ENCODE peak calls at places on chromosomes 11 and 22, in four cellular contexts. P, O, I and H are unnamed samples.

GRCh38 chr11:86790073-86790727 is 10.1 kb upstream of the PRSS23 start:
- DNase-seq in I (no peak), O (no peak), P (no peak), H (no peak)

GRCh38 chr22:49964136-49964492 is 3.5 kb downstream of the PIM3 start:
- DNase-seq in P (peak; percentile 9), O (no peak), I (peak; percentile 26), H (no peak)

GRCh38 chr11:74116719-74117118 is 54.1 kb downstream of the C2CD3 start:
- DNase-seq in I (no peak), O (no peak), P (no peak), H (no peak)

GRCh38 chr11:118180300-118180703 is 3.9 kb upstream of the SCN2B start:
- DNase-seq in O (no peak), P (peak; percentile 26), I (no peak), H (peak; percentile 74)

GRCh38 chr11:35943761-35944502 is at the start of gene LDLRAD3:
- DNase-seq in O (peak; percentile 72), P (peak; percentile 69), I (peak; percentile 70), H (peak; percentile 64)

GRCh38 chr22:35072939-35073338 is 7.0 kb downstream of the ISX start:
- DNase-seq in I (no peak), O (no peak), P (no peak), H (no peak)

GRCh38 chr22:26479043-26479791 is 4.4 kb downstream of the HPS4 start:
- DNase-seq in P (no peak), I (no peak), O (no peak), H (no peak)

GRCh38 chr11:106961048-106961447 is 57.2 kb downstream of the GUCY1A2 start:
- DNase-seq in I (no peak), O (no peak), P (no peak), H (peak; percentile 19)

GRCh38 chr22:29587938-29588699 is 7.2 kb upstream of the NIPSNAP1 start:
- DNase-seq in P (no peak), O (peak; percentile 42), I (no peak), H (peak; percentile 15)

GRCh38 chr11:120310875-120311274 is 14.2 kb upstream of the TLCD5 start:
- DNase-seq in P (peak; percentile 55), O (no peak), I (no peak), H (no peak)

GRCh38 chr22:47337161-47337621 is 574.7 kb downstream of the TBC1D22A start:
- DNase-seq in O (peak; percentile 18), I (no peak), P (peak; percentile 14), H (no peak)

GRCh38 chr22:20918663-20919220 is 1.5 kb downstream of the CRKL start:
- DNase-seq in I (no peak), P (no peak), O (no peak), H (no peak)

GRCh38 chr11:134537296-134537695 is 125.3 kb upstream of the B3GAT1 start:
- DNase-seq in P (no peak), O (no peak), I (no peak), H (peak; percentile 70)

GRCh38 chr11:61700221-61700620 is 20.0 kb downstream of the DAGLA start:
- DNase-seq in I (peak; percentile 83), P (peak; percentile 87), O (no peak), H (no peak)

GRCh38 chr11:116230453-116230852 is 542.3 kb downstream of the BUD13 start:
- DNase-seq in I (no peak), O (no peak), P (no peak), H (no peak)

GRCh38 chr11:97610854-97611253 is 1221.0 kb downstream of the JRKL start:
- DNase-seq in O (no peak), P (no peak), I (no peak), H (no peak)

DNA sequence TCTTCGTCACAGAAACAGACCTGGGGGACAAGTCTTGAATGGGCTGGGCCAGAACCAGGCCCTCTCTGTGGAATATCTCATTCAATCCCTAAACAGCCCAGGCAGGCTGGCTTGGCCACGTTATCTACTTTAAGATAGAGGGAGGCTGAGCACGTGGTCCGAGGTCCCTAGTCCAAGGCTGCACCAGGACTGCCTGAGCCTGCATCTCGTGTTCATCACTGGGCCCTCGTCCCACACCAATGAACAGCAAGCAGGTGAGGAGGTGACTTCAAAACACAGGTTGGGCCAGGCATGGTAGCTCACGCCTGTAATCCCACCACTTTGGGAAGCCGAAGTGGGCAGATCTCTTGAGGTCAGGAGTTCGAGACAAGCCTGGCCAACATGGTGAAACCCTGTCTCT is 20.3 kb upstream of the FGF3 start:
- DNase-seq in O (no peak), I (no peak), P (no peak), H (no peak)
- H3K27me3 ChIP-seq in O (peaks cover 5% of the 10 kb centered on the region), I (peaks cover 17% of the 10 kb centered on the region), P (peaks cover 40% of the 10 kb centered on the region), H (no peaks in the 10 kb centered on the region)

DNA sequence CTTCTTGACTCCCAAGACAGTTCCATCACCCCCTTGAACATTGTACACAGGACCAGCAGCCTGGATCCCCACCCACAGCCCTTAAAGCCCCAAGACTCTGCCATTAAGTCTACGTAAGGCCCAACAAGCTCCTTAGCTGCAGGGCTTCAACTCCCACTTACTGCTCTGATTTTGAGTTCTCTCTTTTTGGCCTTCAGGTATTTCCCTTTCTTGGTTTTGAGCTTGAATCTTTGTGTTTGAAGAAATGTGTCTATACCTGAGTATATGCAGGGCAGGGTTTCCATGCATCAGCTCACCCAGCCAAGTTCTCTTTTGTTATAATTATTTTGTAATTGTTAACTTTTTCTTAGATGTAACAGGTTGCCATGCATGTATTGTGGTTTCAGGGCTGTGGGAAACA is 10.4 kb upstream of the MPEG1 start:
- DNase-seq in O (no peak), P (no peak), I (no peak), H (no peak)
- H3K4me3 ChIP-seq in O (no peak overlapping the region), P (no peak overlapping the region), I (no peak overlapping the region), H (no peak overlapping the region)

GRCh38 chr22:40044102-40044869 is 49.5 kb downstream of the FAM83F start:
- DNase-seq in O (peak; percentile 99), I (peak; percentile 98), P (peak; percentile 98), H (peak; percentile 98)

GRCh38 chr22:40044870-40045834 is 50.4 kb downstream of the FAM83F start:
- DNase-seq in O (peak; percentile 47), I (peak; percentile 56), P (peak; percentile 68), H (peak; percentile 72)

GRCh38 chr22:40043086-40043485 is 48.3 kb downstream of the FAM83F start:
- DNase-seq in O (no peak), I (no peak), P (peak; percentile 52), H (peak; percentile 59)

GRCh38 chr22:40042312-40042711 is 47.6 kb downstream of the FAM83F start:
- DNase-seq in O (no peak), P (no peak), I (no peak), H (no peak)

GRCh38 chr22:40043793-40044101 is 49.0 kb downstream of the FAM83F start:
- DNase-seq in O (no peak), P (no peak), I (no peak), H (no peak)
- TF ChIP-seq POLR2A in O (no peak), P (no peak), I (no peak), H (no peak)

GRCh38 chr22:44402196-44403111 is 89.7 kb upstream of the SHISAL1 start:
- DNase-seq in O (no peak), I (no peak), P (no peak), H (no peak)
- H3K27me3 ChIP-seq in O (no peaks in the 10 kb centered on the region), I (no peaks in the 10 kb centered on the region), P (no peaks in the 10 kb centered on the region), H (no peaks in the 10 kb centered on the region)

GRCh38 chr22:37678372-37678771 is 2.9 kb downstream of the LGALS1 start:
- DNase-seq in I (no peak), P (no peak), O (no peak), H (no peak)
- H3K4me3 ChIP-seq in I (peak overlapping the region; percentile 52), P (no peak overlapping the region), O (peak overlapping the region; percentile 35), H (no peak overlapping the region)

DNA sequence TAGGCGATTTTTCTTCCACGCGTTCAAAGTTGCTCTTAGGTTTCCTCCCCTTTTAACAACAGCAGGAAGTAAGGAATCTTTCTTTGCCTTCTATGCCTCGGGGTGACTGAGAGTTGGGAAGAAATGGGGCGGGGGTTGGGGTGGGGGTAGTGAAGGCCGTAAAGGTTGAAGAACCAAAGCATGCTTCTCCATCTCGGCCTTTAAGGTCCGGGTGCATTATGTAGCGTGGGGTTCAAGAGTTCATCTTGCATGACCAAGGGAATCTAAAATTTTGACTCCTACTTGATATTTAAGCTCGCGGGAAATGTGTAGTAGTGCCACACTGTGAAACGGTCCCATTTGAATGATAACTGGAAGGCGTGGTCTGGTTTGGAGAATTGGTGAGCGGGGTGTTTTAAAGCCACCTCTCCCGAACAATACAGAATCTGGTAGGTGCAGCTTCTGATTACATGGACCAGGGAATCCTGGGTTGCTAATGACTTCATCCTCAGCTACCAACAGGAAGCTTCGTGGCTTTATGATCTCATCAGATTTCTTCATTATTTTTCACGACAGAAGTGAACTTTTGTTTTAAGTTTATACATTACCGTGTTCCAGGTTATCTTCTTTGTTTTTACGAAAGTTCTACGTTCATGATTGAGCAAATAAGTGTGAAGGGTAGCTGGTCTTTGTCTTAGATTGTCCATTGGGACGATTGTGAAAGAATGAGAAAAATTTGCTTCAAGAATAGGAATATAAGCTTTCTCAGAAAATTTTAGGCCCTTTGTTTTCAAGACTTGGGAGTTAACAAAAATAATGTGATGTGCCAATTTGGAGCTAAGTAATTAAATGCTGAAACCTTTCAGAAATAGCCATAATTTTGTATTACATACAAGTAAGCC is 1.6 kb downstream of the QSER1 start:
- DNase-seq in I (no peak), O (peak; percentile 71), P (peak; percentile 41), H (peak; percentile 32)
- TF ChIP-seq POLR2A in I (peak; percentile 21), O (peak; percentile 72), P (peak; percentile 46), H (no peak)